ENCODE peak calls at places on chromosomes 13 and 19, in ten cellular contexts. B is heart right ventricle, C is colonic mucosa, R is GM12864, V is fibroblast of the aortic adventitia, P is stomach, S is lung, H is A673, E is tibial nerve, N is H7. J is an unnamed sample.

GRCh38 chr19:13817018-13817614 is 21.9 kb downstream of the ZSWIM4 start:
- DNase-seq in B (no peak), C (peak), R (no peak), V (no peak), P (peak), S (peak), H (no peak), E (no peak), N (peak), J (no peak)

GRCh38 chr13:102530751-102531150 is 66.0 kb upstream of the TPP2 start:
- DNase-seq in B (no peak), C (no peak), R (no peak), V (no peak), P (no peak), S (peak), H (no peak), E (no peak), N (no peak), J (no peak)

GRCh38 chr13:77028202-77028601 is 1.2 kb upstream of the FBXL3 start:
- DNase-seq in B (no peak), C (no peak), R (no peak), V (peak), P (no peak), S (no peak), H (no peak), E (no peak), N (no peak), J (peak)

GRCh38 chr13:98144501-98145350 is 1.8 kb downstream of the FARP1 start:
- DNase-seq in B (no peak), C (peak), R (no peak), V (peak), P (no peak), S (no peak), H (peak), E (no peak), N (peak), J (no peak)

GRCh38 chr19:1882089-1882785 is 3.1 kb downstream of the ABHD17A start:
- DNase-seq in B (no peak), C (no peak), R (no peak), V (no peak), P (no peak), S (no peak), H (no peak), E (no peak), N (no peak), J (no peak)

GRCh38 chr13:24618219-24618955 is 61.8 kb upstream of the ATP12A start:
- DNase-seq in B (no peak), C (no peak), R (peak), V (no peak), P (peak), S (no peak), H (no peak), E (no peak), N (no peak), J (no peak)

GRCh38 chr13:106100261-106100919 is 435.1 kb downstream of the EFNB2 start:
- DNase-seq in B (no peak), C (peak), R (no peak), V (no peak), P (peak), S (no peak), H (no peak), E (no peak), N (peak), J (peak)

GRCh38 chr19:1512671-1513491 is at the start of gene ADAMTSL5:
- DNase-seq in B (peak), C (peak), R (no peak), V (peak), P (peak), S (no peak), H (no peak), E (no peak), N (peak), J (peak)

GRCh38 chr19:27777242-27777641 is 1435.7 kb downstream of the UQCRFS1 start:
- DNase-seq in B (no peak), C (no peak), R (no peak), V (no peak), P (no peak), S (no peak), H (no peak), E (no peak), N (no peak), J (no peak)

GRCh38 chr13:96898855-96899254 is 95.4 kb downstream of the OXGR1 start:
- DNase-seq in B (no peak), C (no peak), R (no peak), V (no peak), P (no peak), S (no peak), H (no peak), E (no peak), N (peak), J (no peak)

GRCh38 chr19:1871630-1872029 is 8.3 kb upstream of the KLF16 start:
- DNase-seq in B (no peak), C (no peak), R (no peak), V (no peak), P (no peak), S (no peak), H (no peak), E (no peak), N (no peak), J (no peak)

GRCh38 chr19:28971011-28971410 is 241.9 kb downstream of the UQCRFS1 start:
- DNase-seq in B (no peak), C (no peak), R (no peak), V (peak), P (no peak), S (no peak), H (no peak), E (no peak), N (no peak), J (no peak)

GRCh38 chr13:37899753-37900152 is 30.2 kb upstream of the TRPC4 start:
- DNase-seq in B (no peak), C (peak), R (no peak), V (no peak), P (no peak), S (no peak), H (no peak), E (no peak), N (no peak), J (no peak)

GRCh38 chr19:46756544-46756888 is 10.3 kb upstream of the STRN4 start:
- DNase-seq in B (peak), C (no peak), R (no peak), V (no peak), P (no peak), S (no peak), H (no peak), E (no peak), N (no peak), J (no peak)

GRCh38 chr19:27774827-27775226 is 1438.1 kb downstream of the UQCRFS1 start:
- DNase-seq in B (no peak), C (no peak), R (no peak), V (no peak), P (no peak), S (no peak), H (peak), E (no peak), N (no peak), J (no peak)

GRCh38 chr13:32811297-32811800 is 204.9 kb upstream of the KL start:
- DNase-seq in B (no peak), C (peak), R (peak), V (no peak), P (no peak), S (no peak), H (no peak), E (no peak), N (no peak), J (no peak)

GRCh38 chr19:44553478-44554171 is 24.1 kb upstream of the CEACAM20 start:
- DNase-seq in B (no peak), C (no peak), R (no peak), V (peak), P (no peak), S (peak), H (no peak), E (no peak), N (no peak), J (no peak)

GRCh38 chr19:13060964-13061927 is 41.4 kb downstream of the LYL1 start:
- DNase-seq in B (peak), C (peak), R (peak), V (peak), P (peak), S (peak), H (peak), E (peak), N (peak), J (peak)

GRCh38 chr13:104567114-104567513 is 1500.9 kb upstream of the SLC10A2 start:
- DNase-seq in B (no peak), C (no peak), R (no peak), V (no peak), P (no peak), S (no peak), H (no peak), E (no peak), N (no peak), J (no peak)

GRCh38 chr13:110017379-110017778 is 231.0 kb upstream of the IRS2 start:
- DNase-seq in B (no peak), C (no peak), R (no peak), V (peak), P (no peak), S (no peak), H (no peak), E (no peak), N (peak), J (no peak)

GRCh38 chr13:32045963-32046785 is 14.6 kb downstream of the FRY start:
- DNase-seq in B (no peak), C (peak), R (no peak), V (peak), P (no peak), S (no peak), H (peak), E (no peak), N (no peak), J (no peak)

GRCh38 chr19:5128251-5128931 is 159.5 kb downstream of the KDM4B start:
- DNase-seq in B (peak), C (no peak), R (no peak), V (peak), P (peak), S (no peak), H (peak), E (peak), N (peak), J (no peak)

GRCh38 chr13:72959643-72960042 is 99.2 kb upstream of the KLF5 start:
- DNase-seq in B (no peak), C (no peak), R (no peak), V (peak), P (no peak), S (no peak), H (peak), E (no peak), N (no peak), J (no peak)

GRCh38 chr19:54959840-54960239 is 6.3 kb upstream of the NLRP2 start:
- DNase-seq in B (no peak), C (no peak), R (peak), V (no peak), P (no peak), S (no peak), H (no peak), E (no peak), N (no peak), J (no peak)

GRCh38 chr19:45901432-45901903 is 945 bp downstream of the MYPOP start:
- DNase-seq in B (peak), C (peak), R (no peak), V (peak), P (peak), S (no peak), H (peak), E (no peak), N (peak), J (peak)

GRCh38 chr13:98819382-98819781 is 66.9 kb upstream of the SLC15A1 start:
- DNase-seq in B (no peak), C (no peak), R (no peak), V (no peak), P (no peak), S (no peak), H (no peak), E (no peak), N (no peak), J (peak)

GRCh38 chr13:106464076-106464475 is 71.4 kb downstream of the EFNB2 start:
- DNase-seq in B (no peak), C (no peak), R (no peak), V (no peak), P (no peak), S (no peak), H (no peak), E (no peak), N (no peak), J (no peak)

GRCh38 chr13:71218960-71219359 is 648.0 kb downstream of the DACH1 start:
- DNase-seq in B (no peak), C (no peak), R (no peak), V (no peak), P (no peak), S (no peak), H (peak), E (no peak), N (peak), J (no peak)

GRCh38 chr19:57016491-57016890 is 103.3 kb upstream of the USP29 start:
- DNase-seq in B (no peak), C (no peak), R (no peak), V (no peak), P (no peak), S (no peak), H (no peak), E (no peak), N (no peak), J (no peak)

GRCh38 chr13:35475960-35476943 is at the start of gene MAB21L1:
- DNase-seq in B (peak), C (peak), R (no peak), V (peak), P (peak), S (no peak), H (no peak), E (peak), N (peak), J (peak)

GRCh38 chr13:58480011-58480410 is 848.5 kb downstream of the PCDH17 start:
- DNase-seq in B (no peak), C (no peak), R (no peak), V (no peak), P (no peak), S (no peak), H (no peak), E (no peak), N (no peak), J (no peak)

GRCh38 chr13:109790951-109791605 is 4.7 kb upstream of the IRS2 start:
- DNase-seq in B (no peak), C (peak), R (no peak), V (no peak), P (no peak), S (no peak), H (peak), E (no peak), N (peak), J (no peak)

GRCh38 chr13:49053899-49054298 is 78.2 kb downstream of the FNDC3A start:
- DNase-seq in B (no peak), C (no peak), R (no peak), V (no peak), P (no peak), S (no peak), H (no peak), E (no peak), N (no peak), J (no peak)

GRCh38 chr13:49055021-49055420 is 79.3 kb downstream of the FNDC3A start:
- DNase-seq in B (no peak), C (no peak), R (no peak), V (no peak), P (no peak), S (no peak), H (no peak), E (no peak), N (no peak), J (no peak)

GRCh38 chr13:49052801-49053200 is 77.1 kb downstream of the FNDC3A start:
- DNase-seq in B (no peak), C (no peak), R (no peak), V (no peak), P (no peak), S (no peak), H (no peak), E (no peak), N (no peak), J (no peak)

GRCh38 chr13:49057176-49057575 is 81.5 kb downstream of the FNDC3A start:
- DNase-seq in B (no peak), C (no peak), R (no peak), V (no peak), P (no peak), S (no peak), H (no peak), E (no peak), N (no peak), J (no peak)

GRCh38 chr13:49053215-49053614 is 77.5 kb downstream of the FNDC3A start:
- DNase-seq in B (no peak), C (no peak), R (no peak), V (no peak), P (no peak), S (no peak), H (no peak), E (no peak), N (no peak), J (no peak)
- H3K4me3 ChIP-seq in B (no peak), C (no peak), R (no peak), V (no peak), P (no peak), S (no peak), H (no peak), E (no peak), N (no peak), J (no peak)

DNA sequence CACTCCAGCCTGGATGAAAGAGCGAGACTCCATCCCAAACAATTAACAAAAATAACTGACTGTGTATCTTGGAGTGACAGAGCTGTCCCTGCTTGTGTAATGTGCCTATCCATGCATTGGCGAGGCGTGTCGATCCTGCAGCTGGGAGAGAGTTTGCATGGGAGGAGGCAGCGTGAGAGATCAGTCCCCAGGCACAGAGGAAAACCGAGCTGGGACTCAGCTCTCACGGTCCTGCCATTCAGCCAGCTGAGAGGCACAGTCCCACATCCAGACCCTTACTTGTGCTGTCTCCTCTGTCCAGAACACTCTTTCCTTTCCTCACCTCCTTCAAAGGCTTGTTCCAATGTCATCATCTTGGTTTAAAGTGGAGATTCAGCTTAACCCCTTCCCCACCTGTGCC is 11.9 kb upstream of the SULT2B1 start:
- DNase-seq in B (no peak), C (no peak), R (no peak), V (no peak), P (no peak), S (no peak), H (no peak), E (no peak), N (no peak), J (no peak)
- H3K4me3 ChIP-seq in B (no peak), C (no peak), R (no peak), V (no peak), P (no peak), S (no peak), H (no peak), E (no peak), N (no peak), J (no peak)

GRCh38 chr19:52997975-52998374 is 15.7 kb upstream of the ERVV-1 start:
- DNase-seq in B (no peak), C (no peak), R (no peak), V (no peak), P (no peak), S (no peak), H (no peak), E (no peak), N (no peak), J (no peak)
- H3K4me3 ChIP-seq in B (no peak), C (no peak), R (no peak), V (no peak), P (no peak), S (no peak), H (no peak), E (no peak), N (no peak), J (no peak)

DNA sequence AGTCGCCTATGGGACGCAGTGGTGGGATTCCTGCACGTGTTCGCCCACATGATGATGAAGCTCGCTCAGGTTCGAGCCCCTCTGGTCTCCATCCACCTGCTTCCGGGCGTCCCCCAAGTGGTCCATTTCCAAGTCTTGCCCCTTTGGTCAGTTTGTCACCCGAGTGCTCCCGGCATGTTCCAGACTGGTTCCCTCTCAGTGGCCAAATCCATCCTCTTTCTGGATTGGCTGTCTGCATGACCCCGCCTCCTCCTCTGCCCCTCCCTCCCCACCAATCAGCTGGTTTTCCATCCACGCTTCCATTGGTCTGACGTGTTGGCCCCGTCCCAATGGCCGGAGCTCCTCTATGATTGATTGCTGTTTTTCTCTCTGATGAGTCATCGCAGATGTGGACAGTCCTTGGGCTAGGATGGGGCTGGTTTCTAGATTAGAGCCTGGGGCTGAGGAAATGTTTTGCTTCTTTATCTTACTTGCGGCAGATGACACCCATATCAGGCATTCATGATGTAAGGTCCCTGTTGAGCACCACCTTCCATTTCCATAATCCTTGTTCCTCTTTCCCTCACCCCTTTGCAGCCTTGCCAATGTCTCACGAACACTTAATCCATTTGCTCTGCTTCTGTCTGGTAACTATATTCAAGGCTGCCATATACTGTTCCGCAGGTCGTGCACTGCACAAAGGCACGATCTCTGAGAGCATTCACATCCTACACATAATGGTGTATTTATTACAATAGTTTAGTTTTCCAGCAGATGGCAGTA is 73.8 kb downstream of the MAP4K1 start:
- DNase-seq in B (peak), C (peak), R (peak), V (peak), P (peak), S (peak), H (peak), E (no peak), N (peak), J (peak)
- H3K4me3 ChIP-seq in B (no peak), C (no peak), R (peak), V (peak), P (no peak), S (no peak), H (peak), E (no peak), N (no peak), J (no peak)

DNA sequence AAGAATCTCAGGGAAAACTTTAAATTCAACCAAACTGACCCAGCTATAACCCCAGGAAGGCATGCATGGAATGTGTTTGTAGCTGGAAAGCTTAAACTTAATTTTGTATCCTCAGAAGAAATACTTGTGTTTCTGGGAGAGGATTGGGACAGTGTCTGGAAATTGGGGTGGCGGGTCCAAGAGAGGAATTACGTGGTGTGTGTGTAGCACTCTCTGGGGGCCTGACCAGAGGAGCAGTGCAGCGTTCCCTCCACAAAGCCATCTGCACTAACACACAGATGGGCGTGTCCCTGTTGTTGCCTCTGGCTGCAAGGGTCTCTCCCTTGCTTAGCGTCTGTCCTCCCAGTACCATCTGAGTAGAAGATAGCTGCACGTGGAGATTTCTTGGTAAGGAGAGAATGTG is 6.4 kb downstream of the GARRE1 start:
- DNase-seq in B (no peak), C (no peak), R (no peak), V (peak), P (no peak), S (no peak), H (no peak), E (no peak), N (no peak), J (no peak)
- H3K4me3 ChIP-seq in B (no peak), C (no peak), R (no peak), V (peak), P (no peak), S (no peak), H (no peak), E (no peak), N (no peak), J (no peak)

DNA sequence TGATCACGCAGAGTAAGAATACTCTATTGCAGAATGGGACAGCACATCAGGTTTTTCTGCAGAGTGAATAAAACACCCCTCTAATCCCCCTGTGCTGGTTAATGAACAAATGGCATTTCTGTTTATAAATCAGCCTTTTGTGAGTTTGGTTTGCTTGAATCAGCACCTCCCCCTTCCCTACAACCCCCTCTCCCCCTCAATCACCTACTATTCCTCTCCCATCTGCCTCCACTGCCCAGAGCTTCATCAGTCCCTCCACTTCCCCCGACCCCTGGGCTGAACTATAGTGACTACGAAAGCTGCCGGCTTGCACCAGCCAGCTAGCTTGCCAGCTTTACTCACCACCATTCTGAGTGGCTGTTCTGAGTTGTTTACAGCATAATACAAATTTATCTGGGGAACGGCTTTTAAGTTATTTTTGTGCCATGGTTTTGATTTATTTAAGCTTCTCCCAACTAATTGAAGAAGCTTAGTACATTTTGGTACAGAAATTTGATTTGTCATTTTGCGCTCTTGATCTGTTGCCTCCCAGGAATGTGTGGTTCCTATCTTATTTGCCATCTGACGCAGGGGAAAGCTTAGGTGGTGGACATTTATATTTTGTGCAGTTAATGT is 41.8 kb upstream of the WDFY2 start:
- DNase-seq in B (no peak), C (no peak), R (no peak), V (no peak), P (peak), S (no peak), H (peak), E (no peak), N (peak), J (no peak)
- H3K4me3 ChIP-seq in B (no peak), C (no peak), R (no peak), V (no peak), P (peak), S (no peak), H (no peak), E (no peak), N (no peak), J (no peak)